ENCODE peak calls at places on chromosomes 6 and 20, in ten cellular contexts. One of them, this sample, is unnamed.

GRCh38 chr20:53220482-53221307 is 248.5 kb downstream of the TSHZ2 start:
- DNase-seq in testis: no peak
- DNase-seq in T follicular helper cell: no peak
- DNase-seq in AG10803: no peak
- DNase-seq in stimulated activated CD8-positive, alpha-beta memory T cell treated with anti-CD3 and anti-CD28 coated beads, Interleukin-12 subunit alpha, Interleukin-12 subunit beta, amount 100 ng/mL, for 1 hour: no peak
- DNase-seq in HCEC 1CT: no peak
- DNase-seq in lower lobe of right lung: no peak
- DNase-seq in lung microvascular endothelial cell: no peak
- DNase-seq in ureter: no peak
- DNase-seq in activated CD8-positive, alpha-beta T cell treated with anti-CD3 and anti-CD28 coated beads for 36 hours: no peak
- DNase-seq in this sample: no peak

GRCh38 chr6:168992696-168993185 is 260.9 kb downstream of the THBS2 start:
- DNase-seq in testis: no peak
- DNase-seq in T follicular helper cell: no peak
- DNase-seq in AG10803: no peak
- DNase-seq in stimulated activated CD8-positive, alpha-beta memory T cell treated with anti-CD3 and anti-CD28 coated beads, Interleukin-12 subunit alpha, Interleukin-12 subunit beta, amount 100 ng/mL, for 1 hour: no peak
- DNase-seq in HCEC 1CT: no peak
- DNase-seq in lower lobe of right lung: no peak
- DNase-seq in lung microvascular endothelial cell: no peak
- DNase-seq in ureter: no peak
- DNase-seq in activated CD8-positive, alpha-beta T cell treated with anti-CD3 and anti-CD28 coated beads for 36 hours: no peak
- DNase-seq in this sample: no peak

GRCh38 chr6:26388014-26388413 is 5.1 kb downstream of the BTN2A2 start:
- DNase-seq in testis: no peak
- DNase-seq in T follicular helper cell: no peak
- DNase-seq in AG10803: no peak
- DNase-seq in stimulated activated CD8-positive, alpha-beta memory T cell treated with anti-CD3 and anti-CD28 coated beads, Interleukin-12 subunit alpha, Interleukin-12 subunit beta, amount 100 ng/mL, for 1 hour: no peak
- DNase-seq in HCEC 1CT: no peak
- DNase-seq in lower lobe of right lung: no peak
- DNase-seq in lung microvascular endothelial cell: peak; percentile 51
- DNase-seq in ureter: no peak
- DNase-seq in activated CD8-positive, alpha-beta T cell treated with anti-CD3 and anti-CD28 coated beads for 36 hours: no peak
- DNase-seq in this sample: no peak

GRCh38 chr6:51468704-51469103 is 618.7 kb downstream of the PKHD1 start:
- DNase-seq in testis: no peak
- DNase-seq in T follicular helper cell: no peak
- DNase-seq in AG10803: no peak
- DNase-seq in stimulated activated CD8-positive, alpha-beta memory T cell treated with anti-CD3 and anti-CD28 coated beads, Interleukin-12 subunit alpha, Interleukin-12 subunit beta, amount 100 ng/mL, for 1 hour: no peak
- DNase-seq in HCEC 1CT: no peak
- DNase-seq in lower lobe of right lung: no peak
- DNase-seq in lung microvascular endothelial cell: no peak
- DNase-seq in ureter: no peak
- DNase-seq in activated CD8-positive, alpha-beta T cell treated with anti-CD3 and anti-CD28 coated beads for 36 hours: no peak
- DNase-seq in this sample: no peak

GRCh38 chr6:166236586-166236985 is 68.9 kb upstream of the TBXT start:
- DNase-seq in testis: no peak
- DNase-seq in T follicular helper cell: no peak
- DNase-seq in AG10803: no peak
- DNase-seq in stimulated activated CD8-positive, alpha-beta memory T cell treated with anti-CD3 and anti-CD28 coated beads, Interleukin-12 subunit alpha, Interleukin-12 subunit beta, amount 100 ng/mL, for 1 hour: no peak
- DNase-seq in HCEC 1CT: no peak
- DNase-seq in lower lobe of right lung: peak; percentile 58
- DNase-seq in lung microvascular endothelial cell: no peak
- DNase-seq in ureter: no peak
- DNase-seq in activated CD8-positive, alpha-beta T cell treated with anti-CD3 and anti-CD28 coated beads for 36 hours: no peak
- DNase-seq in this sample: no peak

GRCh38 chr6:45504947-45505346 is 127.2 kb upstream of the SUPT3H start:
- DNase-seq in testis: no peak
- DNase-seq in T follicular helper cell: no peak
- DNase-seq in AG10803: peak; percentile 55
- DNase-seq in stimulated activated CD8-positive, alpha-beta memory T cell treated with anti-CD3 and anti-CD28 coated beads, Interleukin-12 subunit alpha, Interleukin-12 subunit beta, amount 100 ng/mL, for 1 hour: no peak
- DNase-seq in HCEC 1CT: peak; percentile 96
- DNase-seq in lower lobe of right lung: no peak
- DNase-seq in lung microvascular endothelial cell: peak; percentile 51
- DNase-seq in ureter: no peak
- DNase-seq in activated CD8-positive, alpha-beta T cell treated with anti-CD3 and anti-CD28 coated beads for 36 hours: no peak
- DNase-seq in this sample: no peak

GRCh38 chr6:26022166-26022510 is 59.5 kb downstream of the TRIM38 start:
- DNase-seq in testis: peak; percentile 90
- DNase-seq in T follicular helper cell: no peak
- DNase-seq in AG10803: peak; percentile 80
- DNase-seq in stimulated activated CD8-positive, alpha-beta memory T cell treated with anti-CD3 and anti-CD28 coated beads, Interleukin-12 subunit alpha, Interleukin-12 subunit beta, amount 100 ng/mL, for 1 hour: no peak
- DNase-seq in HCEC 1CT: peak; percentile 85
- DNase-seq in lower lobe of right lung: no peak
- DNase-seq in lung microvascular endothelial cell: peak; percentile 86
- DNase-seq in ureter: peak; percentile 72
- DNase-seq in activated CD8-positive, alpha-beta T cell treated with anti-CD3 and anti-CD28 coated beads for 36 hours: peak; percentile 65
- DNase-seq in this sample: no peak

GRCh38 chr6:169339025-169339424 is 85.4 kb upstream of the THBS2 start:
- DNase-seq in testis: no peak
- DNase-seq in T follicular helper cell: no peak
- DNase-seq in AG10803: no peak
- DNase-seq in stimulated activated CD8-positive, alpha-beta memory T cell treated with anti-CD3 and anti-CD28 coated beads, Interleukin-12 subunit alpha, Interleukin-12 subunit beta, amount 100 ng/mL, for 1 hour: no peak
- DNase-seq in HCEC 1CT: no peak
- DNase-seq in lower lobe of right lung: no peak
- DNase-seq in lung microvascular endothelial cell: no peak
- DNase-seq in ureter: no peak
- DNase-seq in activated CD8-positive, alpha-beta T cell treated with anti-CD3 and anti-CD28 coated beads for 36 hours: no peak
- DNase-seq in this sample: no peak

GRCh38 chr6:107555449-107555848 is 65.5 kb downstream of the SOBP start:
- DNase-seq in testis: no peak
- DNase-seq in T follicular helper cell: no peak
- DNase-seq in AG10803: no peak
- DNase-seq in stimulated activated CD8-positive, alpha-beta memory T cell treated with anti-CD3 and anti-CD28 coated beads, Interleukin-12 subunit alpha, Interleukin-12 subunit beta, amount 100 ng/mL, for 1 hour: no peak
- DNase-seq in HCEC 1CT: no peak
- DNase-seq in lower lobe of right lung: no peak
- DNase-seq in lung microvascular endothelial cell: no peak
- DNase-seq in ureter: no peak
- DNase-seq in activated CD8-positive, alpha-beta T cell treated with anti-CD3 and anti-CD28 coated beads for 36 hours: no peak
- DNase-seq in this sample: no peak

GRCh38 chr20:62860391-62860923 is 1.2 kb downstream of the TCFL5 start:
- DNase-seq in testis: no peak
- DNase-seq in T follicular helper cell: no peak
- DNase-seq in AG10803: peak; percentile 40
- DNase-seq in stimulated activated CD8-positive, alpha-beta memory T cell treated with anti-CD3 and anti-CD28 coated beads, Interleukin-12 subunit alpha, Interleukin-12 subunit beta, amount 100 ng/mL, for 1 hour: no peak
- DNase-seq in HCEC 1CT: no peak
- DNase-seq in lower lobe of right lung: no peak
- DNase-seq in lung microvascular endothelial cell: peak; percentile 84
- DNase-seq in ureter: no peak
- DNase-seq in activated CD8-positive, alpha-beta T cell treated with anti-CD3 and anti-CD28 coated beads for 36 hours: no peak
- DNase-seq in this sample: no peak

GRCh38 chr6:159693894-159694545 is 979 bp upstream of the SOD2 start:
- DNase-seq in testis: peak; percentile 43
- DNase-seq in T follicular helper cell: peak; percentile 54
- DNase-seq in AG10803: no peak
- DNase-seq in stimulated activated CD8-positive, alpha-beta memory T cell treated with anti-CD3 and anti-CD28 coated beads, Interleukin-12 subunit alpha, Interleukin-12 subunit beta, amount 100 ng/mL, for 1 hour: no peak
- DNase-seq in HCEC 1CT: no peak
- DNase-seq in lower lobe of right lung: no peak
- DNase-seq in lung microvascular endothelial cell: peak; percentile 53
- DNase-seq in ureter: peak; percentile 67
- DNase-seq in activated CD8-positive, alpha-beta T cell treated with anti-CD3 and anti-CD28 coated beads for 36 hours: peak; percentile 33
- DNase-seq in this sample: no peak

GRCh38 chr6:147802400-147802799 is 293.9 kb downstream of the SAMD5 start:
- DNase-seq in testis: no peak
- DNase-seq in T follicular helper cell: no peak
- DNase-seq in AG10803: no peak
- DNase-seq in stimulated activated CD8-positive, alpha-beta memory T cell treated with anti-CD3 and anti-CD28 coated beads, Interleukin-12 subunit alpha, Interleukin-12 subunit beta, amount 100 ng/mL, for 1 hour: no peak
- DNase-seq in HCEC 1CT: no peak
- DNase-seq in lower lobe of right lung: no peak
- DNase-seq in lung microvascular endothelial cell: no peak
- DNase-seq in ureter: no peak
- DNase-seq in activated CD8-positive, alpha-beta T cell treated with anti-CD3 and anti-CD28 coated beads for 36 hours: no peak
- DNase-seq in this sample: no peak

GRCh38 chr20:64063389-64064144 is 569 bp downstream of the TCEA2 start:
- DNase-seq in testis: peak; percentile 69
- DNase-seq in T follicular helper cell: no peak
- DNase-seq in AG10803: no peak
- DNase-seq in stimulated activated CD8-positive, alpha-beta memory T cell treated with anti-CD3 and anti-CD28 coated beads, Interleukin-12 subunit alpha, Interleukin-12 subunit beta, amount 100 ng/mL, for 1 hour: no peak
- DNase-seq in HCEC 1CT: no peak
- DNase-seq in lower lobe of right lung: no peak
- DNase-seq in lung microvascular endothelial cell: no peak
- DNase-seq in ureter: no peak
- DNase-seq in activated CD8-positive, alpha-beta T cell treated with anti-CD3 and anti-CD28 coated beads for 36 hours: peak; percentile 63
- DNase-seq in this sample: no peak

GRCh38 chr6:118215269-118215668 is 308.2 kb downstream of the SLC35F1 start:
- DNase-seq in testis: no peak
- DNase-seq in T follicular helper cell: no peak
- DNase-seq in AG10803: no peak
- DNase-seq in stimulated activated CD8-positive, alpha-beta memory T cell treated with anti-CD3 and anti-CD28 coated beads, Interleukin-12 subunit alpha, Interleukin-12 subunit beta, amount 100 ng/mL, for 1 hour: no peak
- DNase-seq in HCEC 1CT: no peak
- DNase-seq in lower lobe of right lung: no peak
- DNase-seq in lung microvascular endothelial cell: no peak
- DNase-seq in ureter: no peak
- DNase-seq in activated CD8-positive, alpha-beta T cell treated with anti-CD3 and anti-CD28 coated beads for 36 hours: no peak
- DNase-seq in this sample: no peak

GRCh38 chr6:135195045-135195444 is 13.9 kb downstream of the MYB start:
- DNase-seq in testis: no peak
- DNase-seq in T follicular helper cell: no peak
- DNase-seq in AG10803: no peak
- DNase-seq in stimulated activated CD8-positive, alpha-beta memory T cell treated with anti-CD3 and anti-CD28 coated beads, Interleukin-12 subunit alpha, Interleukin-12 subunit beta, amount 100 ng/mL, for 1 hour: no peak
- DNase-seq in HCEC 1CT: no peak
- DNase-seq in lower lobe of right lung: no peak
- DNase-seq in lung microvascular endothelial cell: no peak
- DNase-seq in ureter: no peak
- DNase-seq in activated CD8-positive, alpha-beta T cell treated with anti-CD3 and anti-CD28 coated beads for 36 hours: no peak
- DNase-seq in this sample: no peak

GRCh38 chr6:31805939-31806469 is 762 bp downstream of the LSM2 start:
- DNase-seq in testis: no peak
- DNase-seq in T follicular helper cell: no peak
- DNase-seq in AG10803: no peak
- DNase-seq in stimulated activated CD8-positive, alpha-beta memory T cell treated with anti-CD3 and anti-CD28 coated beads, Interleukin-12 subunit alpha, Interleukin-12 subunit beta, amount 100 ng/mL, for 1 hour: no peak
- DNase-seq in HCEC 1CT: no peak
- DNase-seq in lower lobe of right lung: peak; percentile 21
- DNase-seq in lung microvascular endothelial cell: no peak
- DNase-seq in ureter: no peak
- DNase-seq in activated CD8-positive, alpha-beta T cell treated with anti-CD3 and anti-CD28 coated beads for 36 hours: no peak
- DNase-seq in this sample: no peak

GRCh38 chr20:49938173-49939163 is 2.3 kb downstream of the RNF114 start:
- DNase-seq in testis: peak; percentile 74
- DNase-seq in T follicular helper cell: no peak
- DNase-seq in AG10803: peak; percentile 74
- DNase-seq in stimulated activated CD8-positive, alpha-beta memory T cell treated with anti-CD3 and anti-CD28 coated beads, Interleukin-12 subunit alpha, Interleukin-12 subunit beta, amount 100 ng/mL, for 1 hour: no peak
- DNase-seq in HCEC 1CT: no peak
- DNase-seq in lower lobe of right lung: no peak
- DNase-seq in lung microvascular endothelial cell: no peak
- DNase-seq in ureter: no peak
- DNase-seq in activated CD8-positive, alpha-beta T cell treated with anti-CD3 and anti-CD28 coated beads for 36 hours: no peak
- DNase-seq in this sample: no peak